ENCODE peak calls at places on chromosomes 13 and 19, in seven cellular contexts. One of them, this sample, is unnamed.

GRCh38 chr19:5246554-5247155 is 94.0 kb downstream of the PTPRS start:
- DNase-seq in CD4-positive, alpha-beta T cell: no peak
- DNase-seq in brain microvascular endothelial cell: no peak
- DNase-seq in endothelial cell of umbilical vein: no peak
- DNase-seq in left ventricle myocardium inferior: no peak
- DNase-seq in IMR-90: no peak
- DNase-seq in glutamatergic neuron: no peak
- DNase-seq in this sample: no peak

GRCh38 chr19:56167064-56167578 is 8.7 kb upstream of the GALP start:
- DNase-seq in CD4-positive, alpha-beta T cell: no peak
- DNase-seq in brain microvascular endothelial cell: no peak
- DNase-seq in endothelial cell of umbilical vein: no peak
- DNase-seq in left ventricle myocardium inferior: no peak
- DNase-seq in IMR-90: no peak
- DNase-seq in glutamatergic neuron: no peak
- DNase-seq in this sample: no peak

GRCh38 chr19:22623841-22624221 is 10.3 kb upstream of the ZNF492 start:
- DNase-seq in CD4-positive, alpha-beta T cell: no peak
- DNase-seq in brain microvascular endothelial cell: no peak
- DNase-seq in endothelial cell of umbilical vein: no peak
- DNase-seq in left ventricle myocardium inferior: no peak
- DNase-seq in IMR-90: no peak
- DNase-seq in glutamatergic neuron: no peak
- DNase-seq in this sample: no peak

GRCh38 chr13:99434258-99434788 is 66.9 kb upstream of the TM9SF2 start:
- DNase-seq in CD4-positive, alpha-beta T cell: peak; percentile 77
- DNase-seq in brain microvascular endothelial cell: no peak
- DNase-seq in endothelial cell of umbilical vein: no peak
- DNase-seq in left ventricle myocardium inferior: no peak
- DNase-seq in IMR-90: no peak
- DNase-seq in glutamatergic neuron: no peak
- DNase-seq in this sample: no peak

GRCh38 chr13:40984670-40985366 is 34.3 kb downstream of the ELF1 start:
- DNase-seq in CD4-positive, alpha-beta T cell: no peak
- DNase-seq in brain microvascular endothelial cell: no peak
- DNase-seq in endothelial cell of umbilical vein: peak; percentile 76
- DNase-seq in left ventricle myocardium inferior: no peak
- DNase-seq in IMR-90: no peak
- DNase-seq in glutamatergic neuron: no peak
- DNase-seq in this sample: no peak

GRCh38 chr19:10995926-10996600 is 35.2 kb downstream of the SMARCA4 start:
- DNase-seq in CD4-positive, alpha-beta T cell: no peak
- DNase-seq in brain microvascular endothelial cell: no peak
- DNase-seq in endothelial cell of umbilical vein: no peak
- DNase-seq in left ventricle myocardium inferior: no peak
- DNase-seq in IMR-90: no peak
- DNase-seq in glutamatergic neuron: no peak
- DNase-seq in this sample: no peak

GRCh38 chr13:39490136-39490535 is 112.9 kb downstream of the LHFPL6 start:
- DNase-seq in CD4-positive, alpha-beta T cell: no peak
- DNase-seq in brain microvascular endothelial cell: no peak
- DNase-seq in endothelial cell of umbilical vein: no peak
- DNase-seq in left ventricle myocardium inferior: no peak
- DNase-seq in IMR-90: no peak
- DNase-seq in glutamatergic neuron: no peak
- DNase-seq in this sample: no peak

GRCh38 chr13:21458457-21458815 is 667 bp downstream of the ZDHHC20 start:
- DNase-seq in CD4-positive, alpha-beta T cell: peak; percentile 45
- DNase-seq in brain microvascular endothelial cell: no peak
- DNase-seq in endothelial cell of umbilical vein: peak; percentile 25
- DNase-seq in left ventricle myocardium inferior: peak; percentile 46
- DNase-seq in IMR-90: no peak
- DNase-seq in glutamatergic neuron: peak; percentile 51
- DNase-seq in this sample: no peak

GRCh38 chr13:98954313-98954712 is 23.6 kb downstream of the DOCK9 start:
- DNase-seq in CD4-positive, alpha-beta T cell: no peak
- DNase-seq in brain microvascular endothelial cell: no peak
- DNase-seq in endothelial cell of umbilical vein: no peak
- DNase-seq in left ventricle myocardium inferior: no peak
- DNase-seq in IMR-90: no peak
- DNase-seq in glutamatergic neuron: no peak
- DNase-seq in this sample: no peak

GRCh38 chr19:19034204-19034624 is 811 bp downstream of the ARMC6 start:
- DNase-seq in CD4-positive, alpha-beta T cell: peak; percentile 62
- DNase-seq in brain microvascular endothelial cell: peak; percentile 62
- DNase-seq in endothelial cell of umbilical vein: peak; percentile 53
- DNase-seq in left ventricle myocardium inferior: no peak
- DNase-seq in IMR-90: peak; percentile 44
- DNase-seq in glutamatergic neuron: peak; percentile 62
- DNase-seq in this sample: no peak

GRCh38 chr13:113002206-113002821 is 33.3 kb downstream of the MCF2L start:
- DNase-seq in CD4-positive, alpha-beta T cell: no peak
- DNase-seq in brain microvascular endothelial cell: no peak
- DNase-seq in endothelial cell of umbilical vein: no peak
- DNase-seq in left ventricle myocardium inferior: no peak
- DNase-seq in IMR-90: no peak
- DNase-seq in glutamatergic neuron: no peak
- DNase-seq in this sample: no peak

GRCh38 chr13:24650157-24650556 is 30.1 kb upstream of the ATP12A start:
- DNase-seq in CD4-positive, alpha-beta T cell: no peak
- DNase-seq in brain microvascular endothelial cell: no peak
- DNase-seq in endothelial cell of umbilical vein: no peak
- DNase-seq in left ventricle myocardium inferior: no peak
- DNase-seq in IMR-90: peak; percentile 40
- DNase-seq in glutamatergic neuron: no peak
- DNase-seq in this sample: no peak

GRCh38 chr19:947707-948533 is 22.1 kb downstream of the ARID3A start:
- DNase-seq in CD4-positive, alpha-beta T cell: no peak
- DNase-seq in brain microvascular endothelial cell: no peak
- DNase-seq in endothelial cell of umbilical vein: no peak
- DNase-seq in left ventricle myocardium inferior: peak; percentile 64
- DNase-seq in IMR-90: no peak
- DNase-seq in glutamatergic neuron: no peak
- DNase-seq in this sample: peak; percentile 69

GRCh38 chr19:58544591-58545285 is 874 bp downstream of the TRIM28 start:
- DNase-seq in CD4-positive, alpha-beta T cell: peak; percentile 79
- DNase-seq in brain microvascular endothelial cell: no peak
- DNase-seq in endothelial cell of umbilical vein: peak; percentile 37
- DNase-seq in left ventricle myocardium inferior: no peak
- DNase-seq in IMR-90: peak; percentile 47
- DNase-seq in glutamatergic neuron: peak; percentile 81
- DNase-seq in this sample: no peak

GRCh38 chr13:49214917-49215376 is 5.2 kb upstream of the MLNR start:
- DNase-seq in CD4-positive, alpha-beta T cell: peak; percentile 46
- DNase-seq in brain microvascular endothelial cell: no peak
- DNase-seq in endothelial cell of umbilical vein: no peak
- DNase-seq in left ventricle myocardium inferior: no peak
- DNase-seq in IMR-90: peak; percentile 6
- DNase-seq in glutamatergic neuron: no peak
- DNase-seq in this sample: no peak

GRCh38 chr19:44741841-44742352 is 6.6 kb upstream of the BCL3 start:
- DNase-seq in CD4-positive, alpha-beta T cell: no peak
- DNase-seq in brain microvascular endothelial cell: peak; percentile 98
- DNase-seq in endothelial cell of umbilical vein: peak; percentile 98
- DNase-seq in left ventricle myocardium inferior: peak; percentile 97
- DNase-seq in IMR-90: peak; percentile 100
- DNase-seq in glutamatergic neuron: no peak
- DNase-seq in this sample: no peak

GRCh38 chr13:113982296-113982661 is 8.4 kb upstream of the C13orf46 start:
- DNase-seq in CD4-positive, alpha-beta T cell: no peak
- DNase-seq in brain microvascular endothelial cell: no peak
- DNase-seq in endothelial cell of umbilical vein: no peak
- DNase-seq in left ventricle myocardium inferior: peak; percentile 5
- DNase-seq in IMR-90: no peak
- DNase-seq in glutamatergic neuron: no peak
- DNase-seq in this sample: no peak

GRCh38 chr19:36916991-36917390 is 859 bp downstream of the ZNF568 start:
- DNase-seq in CD4-positive, alpha-beta T cell: no peak
- DNase-seq in brain microvascular endothelial cell: peak; percentile 25
- DNase-seq in endothelial cell of umbilical vein: no peak
- DNase-seq in left ventricle myocardium inferior: no peak
- DNase-seq in IMR-90: peak; percentile 33
- DNase-seq in glutamatergic neuron: peak; percentile 17
- DNase-seq in this sample: no peak

GRCh38 chr13:23608704-23609413 is 38.6 kb downstream of the TNFRSF19 start:
- DNase-seq in CD4-positive, alpha-beta T cell: no peak
- DNase-seq in brain microvascular endothelial cell: peak; percentile 29
- DNase-seq in endothelial cell of umbilical vein: peak; percentile 88
- DNase-seq in left ventricle myocardium inferior: peak; percentile 59
- DNase-seq in IMR-90: peak; percentile 42
- DNase-seq in glutamatergic neuron: peak; percentile 74
- DNase-seq in this sample: no peak

GRCh38 chr19:58577581-58578429 is 4.7 kb upstream of the MZF1 start:
- DNase-seq in CD4-positive, alpha-beta T cell: peak; percentile 22
- DNase-seq in brain microvascular endothelial cell: no peak
- DNase-seq in endothelial cell of umbilical vein: no peak
- DNase-seq in left ventricle myocardium inferior: peak; percentile 12
- DNase-seq in IMR-90: no peak
- DNase-seq in glutamatergic neuron: no peak
- DNase-seq in this sample: peak; percentile 49

GRCh38 chr19:40605201-40605971 is 4.2 kb downstream of the LTBP4 start:
- DNase-seq in CD4-positive, alpha-beta T cell: peak; percentile 77
- DNase-seq in brain microvascular endothelial cell: peak; percentile 30
- DNase-seq in endothelial cell of umbilical vein: no peak
- DNase-seq in left ventricle myocardium inferior: peak; percentile 72
- DNase-seq in IMR-90: peak; percentile 31
- DNase-seq in glutamatergic neuron: peak; percentile 60
- DNase-seq in this sample: no peak

GRCh38 chr19:12701596-12702282 is 5.3 kb upstream of the FBXW9 start:
- DNase-seq in CD4-positive, alpha-beta T cell: no peak
- DNase-seq in brain microvascular endothelial cell: no peak
- DNase-seq in endothelial cell of umbilical vein: no peak
- DNase-seq in left ventricle myocardium inferior: no peak
- DNase-seq in IMR-90: no peak
- DNase-seq in glutamatergic neuron: no peak
- DNase-seq in this sample: no peak

GRCh38 chr13:74770361-74770760 is 636.2 kb upstream of the KLF12 start:
- DNase-seq in CD4-positive, alpha-beta T cell: no peak
- DNase-seq in brain microvascular endothelial cell: peak; percentile 90
- DNase-seq in endothelial cell of umbilical vein: no peak
- DNase-seq in left ventricle myocardium inferior: no peak
- DNase-seq in IMR-90: peak; percentile 94
- DNase-seq in glutamatergic neuron: no peak
- DNase-seq in this sample: no peak

GRCh38 chr19:10554760-10555612 is 10.8 kb downstream of the KRI1 start:
- DNase-seq in CD4-positive, alpha-beta T cell: no peak
- DNase-seq in brain microvascular endothelial cell: no peak
- DNase-seq in endothelial cell of umbilical vein: no peak
- DNase-seq in left ventricle myocardium inferior: no peak
- DNase-seq in IMR-90: no peak
- DNase-seq in glutamatergic neuron: no peak
- DNase-seq in this sample: no peak

GRCh38 chr13:113631341-113632095 is 26.5 kb downstream of the ATP4B start:
- DNase-seq in CD4-positive, alpha-beta T cell: peak; percentile 26
- DNase-seq in brain microvascular endothelial cell: no peak
- DNase-seq in endothelial cell of umbilical vein: no peak
- DNase-seq in left ventricle myocardium inferior: peak; percentile 8
- DNase-seq in IMR-90: no peak
- DNase-seq in glutamatergic neuron: peak; percentile 12
- DNase-seq in this sample: no peak

GRCh38 chr13:45501175-45501526 is 36.4 kb downstream of the COG3 start:
- DNase-seq in CD4-positive, alpha-beta T cell: no peak
- DNase-seq in brain microvascular endothelial cell: no peak
- DNase-seq in endothelial cell of umbilical vein: no peak
- DNase-seq in left ventricle myocardium inferior: no peak
- DNase-seq in IMR-90: no peak
- DNase-seq in glutamatergic neuron: no peak
- DNase-seq in this sample: no peak

GRCh38 chr13:71672527-71672926 is 194.5 kb downstream of the DACH1 start:
- DNase-seq in CD4-positive, alpha-beta T cell: no peak
- DNase-seq in brain microvascular endothelial cell: no peak
- DNase-seq in endothelial cell of umbilical vein: no peak
- DNase-seq in left ventricle myocardium inferior: no peak
- DNase-seq in IMR-90: peak; percentile 21
- DNase-seq in glutamatergic neuron: no peak
- DNase-seq in this sample: no peak

GRCh38 chr13:71677114-71677513 is 189.9 kb downstream of the DACH1 start:
- DNase-seq in CD4-positive, alpha-beta T cell: no peak
- DNase-seq in brain microvascular endothelial cell: no peak
- DNase-seq in endothelial cell of umbilical vein: no peak
- DNase-seq in left ventricle myocardium inferior: no peak
- DNase-seq in IMR-90: no peak
- DNase-seq in glutamatergic neuron: no peak
- DNase-seq in this sample: no peak

GRCh38 chr13:71674776-71675352 is 192.1 kb downstream of the DACH1 start:
- DNase-seq in CD4-positive, alpha-beta T cell: no peak
- DNase-seq in brain microvascular endothelial cell: no peak
- DNase-seq in endothelial cell of umbilical vein: no peak
- DNase-seq in left ventricle myocardium inferior: no peak
- DNase-seq in IMR-90: no peak
- DNase-seq in glutamatergic neuron: no peak
- DNase-seq in this sample: no peak
- TF ChIP-seq CTCF in CD4-positive, alpha-beta T cell: no peak
- TF ChIP-seq CTCF in brain microvascular endothelial cell: peak; percentile 29
- TF ChIP-seq CTCF in endothelial cell of umbilical vein: no peak
- TF ChIP-seq CTCF in left ventricle myocardium inferior: no peak
- TF ChIP-seq CTCF in IMR-90: no peak
- TF ChIP-seq CTCF in glutamatergic neuron: peak; percentile 57
- TF ChIP-seq CTCF in this sample: peak; percentile 42

DNA sequence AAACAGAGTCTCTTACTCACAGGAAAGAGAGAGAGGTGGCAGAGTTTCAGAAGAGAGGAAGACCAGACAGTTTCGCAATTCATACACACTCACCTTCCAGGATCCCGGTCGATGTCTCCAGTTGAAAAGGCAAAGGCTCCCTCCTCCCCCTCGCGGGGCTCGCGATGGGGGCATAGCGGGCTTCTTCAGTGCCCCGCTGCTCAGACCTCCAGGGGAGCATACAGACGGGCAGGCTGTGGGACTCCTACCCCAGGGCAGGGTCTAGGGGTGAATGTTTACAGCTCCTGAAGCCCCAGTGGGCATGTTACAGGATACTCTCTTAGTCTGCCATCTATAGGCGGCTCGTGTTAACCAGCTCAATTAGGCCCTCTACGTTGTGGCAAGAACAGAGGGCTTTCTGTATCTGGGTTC is 139.2 kb downstream of the SLITRK5 start:
- DNase-seq in CD4-positive, alpha-beta T cell: no peak
- DNase-seq in brain microvascular endothelial cell: no peak
- DNase-seq in endothelial cell of umbilical vein: no peak
- DNase-seq in left ventricle myocardium inferior: no peak
- DNase-seq in IMR-90: no peak
- DNase-seq in glutamatergic neuron: peak; percentile 14
- DNase-seq in this sample: no peak
- TF ChIP-seq CTCF in CD4-positive, alpha-beta T cell: no peak
- TF ChIP-seq CTCF in brain microvascular endothelial cell: no peak
- TF ChIP-seq CTCF in endothelial cell of umbilical vein: no peak
- TF ChIP-seq CTCF in left ventricle myocardium inferior: no peak
- TF ChIP-seq CTCF in IMR-90: no peak
- TF ChIP-seq CTCF in glutamatergic neuron: no peak
- TF ChIP-seq CTCF in this sample: no peak

GRCh38 chr13:69374036-69374435 is 733.6 kb upstream of the ATXN8OS start:
- DNase-seq in CD4-positive, alpha-beta T cell: no peak
- DNase-seq in brain microvascular endothelial cell: no peak
- DNase-seq in endothelial cell of umbilical vein: no peak
- DNase-seq in left ventricle myocardium inferior: no peak
- DNase-seq in IMR-90: no peak
- DNase-seq in glutamatergic neuron: no peak
- DNase-seq in this sample: no peak
- TF ChIP-seq CTCF in CD4-positive, alpha-beta T cell: no peak
- TF ChIP-seq CTCF in brain microvascular endothelial cell: no peak
- TF ChIP-seq CTCF in endothelial cell of umbilical vein: no peak
- TF ChIP-seq CTCF in left ventricle myocardium inferior: no peak
- TF ChIP-seq CTCF in IMR-90: no peak
- TF ChIP-seq CTCF in glutamatergic neuron: no peak
- TF ChIP-seq CTCF in this sample: no peak

GRCh38 chr19:39514840-39515550 is at the start of gene SELENOV:
- DNase-seq in CD4-positive, alpha-beta T cell: peak; percentile 40
- DNase-seq in brain microvascular endothelial cell: no peak
- DNase-seq in endothelial cell of umbilical vein: no peak
- DNase-seq in left ventricle myocardium inferior: no peak
- DNase-seq in IMR-90: no peak
- DNase-seq in glutamatergic neuron: peak; percentile 80
- DNase-seq in this sample: no peak
- TF ChIP-seq CTCF in CD4-positive, alpha-beta T cell: peak; percentile 20
- TF ChIP-seq CTCF in brain microvascular endothelial cell: no peak
- TF ChIP-seq CTCF in endothelial cell of umbilical vein: no peak
- TF ChIP-seq CTCF in left ventricle myocardium inferior: no peak
- TF ChIP-seq CTCF in IMR-90: no peak
- TF ChIP-seq CTCF in glutamatergic neuron: no peak
- TF ChIP-seq CTCF in this sample: no peak

This sample was measured in type B pancreatic cell.